ENCODE peak calls at places on chromosome 22, in nine cellular contexts. One of them, this sample, is unnamed.

GRCh38 chr22:35894937-35895708 is 133.5 kb downstream of the RBFOX2 start:
- DNase-seq in K562: no peak
- DNase-seq in RWPE1: peak; percentile 70
- DNase-seq in bronchial epithelial cell: peak; percentile 97
- DNase-seq in type B pancreatic cell: no peak
- DNase-seq in heart right ventricle: peak; percentile 69
- DNase-seq in AG10803: peak; percentile 83
- DNase-seq in fibroblast of mammary gland: peak; percentile 79
- DNase-seq in HFFc6: peak; percentile 91
- DNase-seq in this sample: peak; percentile 96

GRCh38 chr22:19085233-19086043 is 36.8 kb downstream of the DGCR2 start:
- DNase-seq in AG10803: peak; percentile 50
- DNase-seq in heart right ventricle: no peak
- DNase-seq in type B pancreatic cell: no peak
- DNase-seq in bronchial epithelial cell: peak; percentile 29
- DNase-seq in fibroblast of mammary gland: peak; percentile 43
- DNase-seq in RWPE1: no peak
- DNase-seq in K562: no peak
- DNase-seq in HFFc6: peak; percentile 36
- DNase-seq in this sample: peak; percentile 38

GRCh38 chr22:37054078-37054440 is 2.5 kb downstream of the KCTD17 start:
- DNase-seq in bronchial epithelial cell: no peak
- DNase-seq in heart right ventricle: no peak
- DNase-seq in HFFc6: no peak
- DNase-seq in AG10803: no peak
- DNase-seq in K562: peak; percentile 27
- DNase-seq in type B pancreatic cell: no peak
- DNase-seq in RWPE1: no peak
- DNase-seq in fibroblast of mammary gland: no peak
- DNase-seq in this sample: no peak

GRCh38 chr22:24006914-24007214 is 1.6 kb upstream of the GSTT4 start:
- DNase-seq in bronchial epithelial cell: no peak
- DNase-seq in AG10803: no peak
- DNase-seq in fibroblast of mammary gland: no peak
- DNase-seq in RWPE1: no peak
- DNase-seq in HFFc6: no peak
- DNase-seq in heart right ventricle: no peak
- DNase-seq in type B pancreatic cell: no peak
- DNase-seq in K562: no peak
- DNase-seq in this sample: no peak

GRCh38 chr22:43185860-43186261 is 1.1 kb downstream of the TTLL12 start:
- DNase-seq in AG10803: peak; percentile 12
- DNase-seq in type B pancreatic cell: no peak
- DNase-seq in fibroblast of mammary gland: peak; percentile 37
- DNase-seq in HFFc6: peak; percentile 15
- DNase-seq in RWPE1: peak; percentile 44
- DNase-seq in heart right ventricle: peak; percentile 35
- DNase-seq in K562: no peak
- DNase-seq in bronchial epithelial cell: peak; percentile 17
- DNase-seq in this sample: peak; percentile 65

GRCh38 chr22:27466229-27466628 is 335.3 kb downstream of the MN1 start:
- DNase-seq in RWPE1: no peak
- DNase-seq in fibroblast of mammary gland: peak; percentile 10
- DNase-seq in heart right ventricle: no peak
- DNase-seq in AG10803: peak; percentile 54
- DNase-seq in type B pancreatic cell: no peak
- DNase-seq in bronchial epithelial cell: no peak
- DNase-seq in K562: no peak
- DNase-seq in HFFc6: no peak
- DNase-seq in this sample: no peak

GRCh38 chr22:39232246-39232645 is 12.5 kb downstream of the PDGFB start:
- DNase-seq in type B pancreatic cell: no peak
- DNase-seq in heart right ventricle: no peak
- DNase-seq in fibroblast of mammary gland: no peak
- DNase-seq in K562: no peak
- DNase-seq in HFFc6: no peak
- DNase-seq in bronchial epithelial cell: no peak
- DNase-seq in AG10803: no peak
- DNase-seq in RWPE1: no peak
- DNase-seq in this sample: no peak

GRCh38 chr22:23800297-23801237 is 13.8 kb downstream of the SMARCB1 start:
- DNase-seq in HFFc6: no peak
- DNase-seq in fibroblast of mammary gland: no peak
- DNase-seq in AG10803: no peak
- DNase-seq in RWPE1: no peak
- DNase-seq in bronchial epithelial cell: no peak
- DNase-seq in heart right ventricle: no peak
- DNase-seq in K562: no peak
- DNase-seq in type B pancreatic cell: no peak
- DNase-seq in this sample: no peak

GRCh38 chr22:35477911-35478582 is 62.6 kb upstream of the RASD2 start:
- DNase-seq in type B pancreatic cell: no peak
- DNase-seq in bronchial epithelial cell: peak; percentile 38
- DNase-seq in fibroblast of mammary gland: peak; percentile 90
- DNase-seq in RWPE1: peak; percentile 69
- DNase-seq in HFFc6: peak; percentile 86
- DNase-seq in heart right ventricle: peak; percentile 76
- DNase-seq in AG10803: peak; percentile 83
- DNase-seq in K562: peak; percentile 20
- DNase-seq in this sample: peak; percentile 94

GRCh38 chr22:46604306-46604690 is 15.9 kb upstream of the GRAMD4 start:
- DNase-seq in bronchial epithelial cell: no peak
- DNase-seq in K562: peak; percentile 83
- DNase-seq in HFFc6: no peak
- DNase-seq in heart right ventricle: peak; percentile 48
- DNase-seq in type B pancreatic cell: no peak
- DNase-seq in RWPE1: no peak
- DNase-seq in AG10803: peak; percentile 63
- DNase-seq in fibroblast of mammary gland: no peak
- DNase-seq in this sample: no peak

DNA sequence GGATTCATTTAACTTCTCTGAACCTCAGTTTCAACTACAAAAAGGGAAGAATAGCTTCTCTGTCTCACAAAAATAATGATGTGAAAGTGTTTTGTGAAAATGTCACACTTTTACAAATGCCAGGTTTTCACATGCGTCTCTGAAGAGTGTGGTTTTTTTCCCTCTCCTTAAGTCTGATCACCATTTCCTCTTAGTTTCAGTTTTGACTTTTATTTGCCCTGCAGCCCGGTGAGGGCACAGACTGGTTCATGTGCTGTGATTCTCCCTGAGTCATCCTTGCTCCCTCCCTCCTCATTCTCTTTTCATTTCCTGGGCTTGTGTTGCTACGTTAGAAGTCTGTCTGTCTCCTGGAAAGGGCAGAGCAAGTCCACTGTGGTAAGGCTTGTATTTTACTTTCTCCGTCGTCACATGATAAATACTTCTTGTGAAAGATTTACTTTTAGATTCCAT is 67.8 kb downstream of the BID start:
- DNase-seq in K562: no peak
- DNase-seq in type B pancreatic cell: no peak
- DNase-seq in RWPE1: peak; percentile 86
- DNase-seq in HFFc6: peak; percentile 91
- DNase-seq in fibroblast of mammary gland: peak; percentile 96
- DNase-seq in bronchial epithelial cell: peak; percentile 93
- DNase-seq in AG10803: peak; percentile 91
- DNase-seq in heart right ventricle: peak; percentile 35
- DNase-seq in this sample: peak; percentile 92
- TF ChIP-seq CTCF in K562: no peak
- TF ChIP-seq CTCF in type B pancreatic cell: no peak
- TF ChIP-seq CTCF in RWPE1: no peak
- TF ChIP-seq CTCF in HFFc6: no peak
- TF ChIP-seq CTCF in fibroblast of mammary gland: no peak
- TF ChIP-seq CTCF in bronchial epithelial cell: no peak
- TF ChIP-seq CTCF in AG10803: no peak
- TF ChIP-seq CTCF in heart right ventricle: no peak
- TF ChIP-seq CTCF in this sample: no peak

DNA sequence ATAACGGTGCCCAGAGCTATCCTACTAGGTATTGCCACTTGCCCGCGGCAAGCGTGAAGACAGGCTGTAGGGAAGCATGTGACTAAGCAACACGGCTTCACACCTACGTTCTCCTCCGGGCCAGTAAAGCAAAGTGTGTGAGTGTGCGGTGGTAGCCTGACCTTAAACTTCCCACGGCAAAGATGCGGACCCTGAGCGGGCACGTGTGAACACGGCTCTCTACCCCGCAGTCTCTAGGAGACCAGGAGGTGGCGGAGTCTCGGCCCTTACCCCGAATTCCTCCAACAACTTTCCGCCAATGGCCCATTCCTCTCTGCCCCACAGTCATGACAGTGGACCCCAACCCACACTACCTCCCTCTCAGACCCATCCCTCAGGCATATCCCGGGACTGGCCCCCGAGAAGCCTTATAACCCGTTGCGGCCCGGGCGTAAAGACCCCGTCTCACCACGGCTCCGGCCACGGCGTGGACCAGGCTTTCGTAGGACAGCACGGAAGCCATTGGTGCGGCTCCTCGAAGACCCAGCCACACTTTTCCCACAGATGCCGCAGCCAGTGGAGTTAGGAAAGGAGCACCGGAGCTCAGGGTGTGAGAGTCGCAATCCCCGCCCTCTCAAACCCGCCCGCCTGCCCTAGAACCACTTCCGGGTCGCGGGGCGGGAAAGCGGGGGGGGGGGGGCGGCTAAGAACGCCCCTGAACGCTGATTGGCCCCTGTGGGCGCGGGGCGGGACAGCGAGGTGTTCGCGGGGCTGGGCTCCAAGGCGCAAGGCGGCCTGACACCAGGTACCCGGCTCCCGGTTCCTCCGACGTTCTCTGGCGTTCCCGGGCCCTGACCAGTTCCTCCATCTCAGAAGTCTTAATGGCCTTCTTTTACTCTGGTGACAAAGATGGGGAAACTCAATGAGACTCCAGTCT is at the start of gene SLC25A17:
- DNase-seq in RWPE1: peak; percentile 95
- DNase-seq in K562: peak; percentile 93
- DNase-seq in heart right ventricle: peak; percentile 90
- DNase-seq in type B pancreatic cell: peak; percentile 85
- DNase-seq in HFFc6: peak; percentile 69
- DNase-seq in fibroblast of mammary gland: peak; percentile 68
- DNase-seq in bronchial epithelial cell: peak; percentile 69
- DNase-seq in AG10803: peak; percentile 70
- DNase-seq in this sample: peak; percentile 90
- TF ChIP-seq CTCF in RWPE1: peak; percentile 50
- TF ChIP-seq CTCF in K562: peak; percentile 39
- TF ChIP-seq CTCF in heart right ventricle: peak; percentile 32
- TF ChIP-seq CTCF in type B pancreatic cell: peak; percentile 62
- TF ChIP-seq CTCF in HFFc6: peak; percentile 57
- TF ChIP-seq CTCF in fibroblast of mammary gland: peak; percentile 43
- TF ChIP-seq CTCF in bronchial epithelial cell: peak; percentile 55
- TF ChIP-seq CTCF in AG10803: peak; percentile 56
- TF ChIP-seq CTCF in this sample: peak; percentile 25

GRCh38 chr22:30921108-30921507 is 47.5 kb downstream of the MORC2 start:
- DNase-seq in RWPE1: peak; percentile 9
- DNase-seq in fibroblast of mammary gland: peak; percentile 7
- DNase-seq in bronchial epithelial cell: peak; percentile 42
- DNase-seq in AG10803: peak; percentile 11
- DNase-seq in HFFc6: no peak
- DNase-seq in K562: no peak
- DNase-seq in type B pancreatic cell: peak; percentile 20
- DNase-seq in heart right ventricle: no peak
- DNase-seq in this sample: peak; percentile 50

GRCh38 chr22:30919973-30920372 is 48.6 kb downstream of the MORC2 start:
- DNase-seq in AG10803: no peak
- DNase-seq in bronchial epithelial cell: no peak
- DNase-seq in HFFc6: no peak
- DNase-seq in type B pancreatic cell: peak; percentile 42
- DNase-seq in fibroblast of mammary gland: no peak
- DNase-seq in heart right ventricle: no peak
- DNase-seq in K562: no peak
- DNase-seq in RWPE1: no peak
- DNase-seq in this sample: no peak

GRCh38 chr22:30918761-30919160 is 49.8 kb downstream of the MORC2 start:
- DNase-seq in bronchial epithelial cell: no peak
- DNase-seq in fibroblast of mammary gland: no peak
- DNase-seq in RWPE1: no peak
- DNase-seq in HFFc6: no peak
- DNase-seq in AG10803: no peak
- DNase-seq in K562: no peak
- DNase-seq in type B pancreatic cell: peak; percentile 6
- DNase-seq in heart right ventricle: no peak
- DNase-seq in this sample: no peak

GRCh38 chr22:30922151-30922611 is 46.4 kb downstream of the MORC2 start:
- DNase-seq in HFFc6: no peak
- DNase-seq in type B pancreatic cell: peak; percentile 59
- DNase-seq in AG10803: peak; percentile 64
- DNase-seq in bronchial epithelial cell: peak; percentile 8
- DNase-seq in K562: no peak
- DNase-seq in heart right ventricle: peak; percentile 58
- DNase-seq in fibroblast of mammary gland: peak; percentile 53
- DNase-seq in RWPE1: no peak
- DNase-seq in this sample: no peak

DNA sequence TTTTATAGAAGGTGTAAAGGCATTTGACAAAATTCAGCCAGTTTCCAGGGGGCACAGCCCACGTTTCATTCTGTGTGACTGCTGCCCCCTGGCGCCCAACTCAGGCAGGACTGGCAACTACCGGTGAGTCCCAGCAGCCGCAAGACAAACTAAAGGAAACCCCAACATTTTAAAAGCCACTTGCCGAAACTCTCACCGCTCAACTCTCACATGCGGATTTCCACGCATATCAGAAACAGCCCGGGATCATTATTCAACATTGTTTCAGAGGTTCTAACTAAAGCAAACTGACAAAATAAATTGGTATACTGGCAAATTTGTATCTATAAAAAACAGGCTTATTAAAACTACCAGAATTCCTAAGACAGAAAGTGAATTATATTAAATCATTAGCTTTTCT is 48.2 kb downstream of the MORC2 start:
- DNase-seq in bronchial epithelial cell: peak; percentile 33
- DNase-seq in AG10803: peak; percentile 52
- DNase-seq in K562: peak; percentile 75
- DNase-seq in RWPE1: peak; percentile 68
- DNase-seq in heart right ventricle: peak; percentile 76
- DNase-seq in HFFc6: peak; percentile 37
- DNase-seq in fibroblast of mammary gland: peak; percentile 60
- DNase-seq in type B pancreatic cell: peak; percentile 85
- DNase-seq in this sample: peak; percentile 72
- TF ChIP-seq CTCF in bronchial epithelial cell: peak; percentile 83
- TF ChIP-seq CTCF in AG10803: peak; percentile 83
- TF ChIP-seq CTCF in K562: peak; percentile 74
- TF ChIP-seq CTCF in RWPE1: peak; percentile 91
- TF ChIP-seq CTCF in heart right ventricle: peak; percentile 93
- TF ChIP-seq CTCF in HFFc6: peak; percentile 97
- TF ChIP-seq CTCF in fibroblast of mammary gland: peak; percentile 86
- TF ChIP-seq CTCF in type B pancreatic cell: peak; percentile 97
- TF ChIP-seq CTCF in this sample: peak; percentile 86

DNA sequence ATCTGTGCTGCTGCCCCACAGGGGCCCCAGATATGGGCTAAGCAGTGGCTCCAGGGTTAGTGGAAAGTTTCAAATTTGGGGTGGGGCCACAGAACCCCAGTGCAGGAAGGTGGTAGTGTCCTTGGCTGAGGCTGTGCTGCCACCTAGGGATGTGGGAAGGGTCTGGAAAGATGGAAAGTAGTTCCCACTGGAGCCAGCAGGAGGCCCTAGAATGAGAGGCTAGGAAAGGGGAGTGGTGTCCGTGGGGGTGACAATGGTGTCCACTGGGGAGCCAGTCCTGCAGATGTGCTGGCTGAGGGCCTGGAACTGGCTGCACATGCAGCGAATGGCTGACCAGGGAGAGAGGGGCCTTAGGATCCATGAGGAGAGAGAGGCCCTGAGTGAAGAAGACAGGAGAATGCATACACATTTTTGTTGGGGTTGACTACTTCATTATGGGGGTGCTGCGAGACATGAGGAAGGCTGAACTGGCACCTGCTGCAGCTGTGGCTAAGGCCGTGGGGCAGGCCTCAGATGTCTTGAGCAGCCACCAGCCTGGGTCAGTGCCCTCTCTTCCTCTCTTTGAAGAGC is 21.1 kb downstream of the RFPL3 start:
- DNase-seq in heart right ventricle: no peak
- DNase-seq in K562: peak; percentile 74
- DNase-seq in bronchial epithelial cell: peak; percentile 42
- DNase-seq in type B pancreatic cell: no peak
- DNase-seq in AG10803: peak; percentile 3
- DNase-seq in HFFc6: peak; percentile 39
- DNase-seq in fibroblast of mammary gland: peak; percentile 40
- DNase-seq in RWPE1: peak; percentile 18
- DNase-seq in this sample: peak; percentile 72
- TF ChIP-seq CTCF in heart right ventricle: peak; percentile 50
- TF ChIP-seq CTCF in K562: peak; percentile 91
- TF ChIP-seq CTCF in bronchial epithelial cell: peak; percentile 79
- TF ChIP-seq CTCF in type B pancreatic cell: peak; percentile 74
- TF ChIP-seq CTCF in AG10803: peak; percentile 46
- TF ChIP-seq CTCF in HFFc6: peak; percentile 77
- TF ChIP-seq CTCF in fibroblast of mammary gland: peak; percentile 71
- TF ChIP-seq CTCF in RWPE1: peak; percentile 22
- TF ChIP-seq CTCF in this sample: peak; percentile 71